ENCODE peak calls at places on chromosomes 12 and 14, in seven cellular contexts. P, Y, S, N, K, L and R are unnamed samples.

GRCh38 chr12:89838846-89839245 is 130.2 kb upstream of the ATP2B1 start:
- DNase-seq in L (no peak), S (no peak), P (no peak), N (peak), Y (no peak), K (no peak), R (no peak)

GRCh38 chr12:10771132-10771733 is 31.2 kb downstream of the TAS2R7 start:
- DNase-seq in S (peak), N (peak), K (peak), P (peak), Y (peak), L (no peak), R (peak)

GRCh38 chr14:100532154-100532915 is 54.9 kb downstream of the BEGAIN start:
- DNase-seq in N (no peak), Y (no peak), K (no peak), L (no peak), P (peak), S (peak), R (no peak)

GRCh38 chr14:88352299-88353097 is 29.4 kb upstream of the KCNK10 start:
- DNase-seq in L (no peak), K (no peak), P (peak), Y (no peak), N (no peak), S (no peak), R (peak)

GRCh38 chr12:107843351-107844311 is 69.1 kb downstream of the ASCL4 start:
- DNase-seq in N (no peak), Y (no peak), L (no peak), P (no peak), S (peak), K (no peak), R (peak)

GRCh38 chr12:103877934-103878510 is 37.0 kb upstream of the NT5DC3 start:
- DNase-seq in P (peak), N (peak), S (peak), L (peak), Y (peak), K (peak), R (peak)

GRCh38 chr14:80519002-80519401 is 307.7 kb upstream of the DIO2 start:
- DNase-seq in N (no peak), K (no peak), L (no peak), Y (no peak), P (no peak), S (no peak), R (no peak)

GRCh38 chr12:32025906-32026305 is 66.7 kb downstream of the RESF1 start:
- DNase-seq in N (peak), Y (no peak), L (no peak), P (no peak), K (no peak), S (peak), R (no peak)

GRCh38 chr14:58287607-58288042 is 10.7 kb upstream of the ARID4A start:
- DNase-seq in N (no peak), S (no peak), Y (no peak), P (no peak), L (no peak), K (no peak), R (no peak)

GRCh38 chr14:93548102-93548843 is 117.5 kb downstream of the UNC79 start:
- DNase-seq in L (peak), S (peak), Y (no peak), N (no peak), P (peak), K (no peak), R (no peak)

GRCh38 chr12:100295764-100296555 is 29.0 kb downstream of the SCYL2 start:
- DNase-seq in Y (no peak), L (no peak), K (peak), N (no peak), P (peak), S (no peak), R (no peak)

GRCh38 chr12:71170456-71170855 is 12.7 kb upstream of the TSPAN8 start:
- DNase-seq in K (no peak), N (no peak), S (no peak), L (no peak), Y (no peak), P (no peak), R (no peak)

GRCh38 chr12:85509857-85510256 is 229.8 kb downstream of the ALX1 start:
- DNase-seq in K (no peak), P (no peak), S (no peak), N (no peak), Y (no peak), L (peak), R (peak)

GRCh38 chr14:91372680-91373495 is 44.7 kb downstream of the CCDC88C start:
- DNase-seq in P (no peak), L (no peak), S (no peak), K (no peak), N (peak), Y (no peak), R (no peak)

GRCh38 chr14:68408680-68409079 is 384.2 kb downstream of the ZFP36L1 start:
- DNase-seq in L (no peak), K (peak), N (peak), S (no peak), Y (no peak), P (no peak), R (no peak)

GRCh38 chr12:93322784-93323183 is 54.9 kb upstream of the NUDT4 start:
- DNase-seq in N (no peak), S (no peak), Y (no peak), P (peak), K (no peak), L (no peak), R (peak)

GRCh38 chr12:41018010-41018409 is 170.1 kb upstream of the PDZRN4 start:
- DNase-seq in Y (no peak), N (no peak), S (no peak), L (no peak), K (no peak), P (no peak), R (no peak)

GRCh38 chr14:106556665-106557289 is 1030.4 kb downstream of the TMEM121 start:
- DNase-seq in K (no peak), Y (no peak), S (peak), L (peak), N (peak), P (no peak), R (no peak)

GRCh38 chr12:90152897-90153624 is 444.4 kb upstream of the ATP2B1 start:
- DNase-seq in K (peak), L (no peak), N (no peak), S (no peak), P (no peak), Y (no peak), R (no peak)

GRCh38 chr12:83473408-83474095 is 786.8 kb downstream of the TMTC2 start:
- DNase-seq in Y (no peak), L (peak), P (no peak), N (no peak), S (no peak), K (peak), R (no peak)

GRCh38 chr14:52695481-52696091 is at the start of gene ERO1A:
- DNase-seq in P (peak), Y (peak), L (peak), N (peak), S (peak), K (peak), R (peak)

GRCh38 chr12:57240069-57240921 is 10.7 kb downstream of the STAC3 start:
- DNase-seq in Y (no peak), P (peak), S (peak), L (peak), N (peak), K (peak), R (peak)

GRCh38 chr14:95786566-95786965 is 72.6 kb upstream of the TCL1A start:
- DNase-seq in K (no peak), N (no peak), L (no peak), Y (no peak), S (no peak), P (no peak), R (no peak)

GRCh38 chr14:50001146-50001998 is 108.5 kb downstream of the ARF6 start:
- DNase-seq in L (peak), N (peak), S (peak), P (peak), Y (no peak), K (no peak), R (peak)

GRCh38 chr12:127726928-127727327 is 540.0 kb upstream of the TMEM132C start:
- DNase-seq in N (no peak), L (no peak), P (no peak), Y (no peak), K (no peak), S (no peak), R (no peak)

GRCh38 chr14:89543420-89543790 is 126.4 kb upstream of the FOXN3 start:
- DNase-seq in S (no peak), N (no peak), K (peak), Y (no peak), L (no peak), P (no peak), R (peak)

GRCh38 chr12:131365821-131366260 is 345.0 kb upstream of the SFSWAP start:
- DNase-seq in N (no peak), S (no peak), P (no peak), K (no peak), Y (no peak), L (no peak), R (no peak)

GRCh38 chr14:61663312-61663974 is 31.9 kb upstream of the HIF1A start:
- DNase-seq in S (peak), N (peak), P (no peak), K (no peak), L (peak), Y (no peak), R (no peak)

GRCh38 chr12:84435682-84436081 is 476.9 kb downstream of the SLC6A15 start:
- DNase-seq in N (no peak), Y (no peak), K (no peak), L (no peak), S (no peak), P (no peak), R (no peak)

GRCh38 chr14:105204206-105204930 is 23.3 kb upstream of the NUDT14 start:
- DNase-seq in Y (no peak), S (no peak), K (peak), L (no peak), P (peak), N (no peak), R (no peak)

GRCh38 chr14:92729632-92730358 is 18.6 kb downstream of the LGMN start:
- DNase-seq in S (peak), L (peak), Y (peak), P (peak), K (peak), N (no peak), R (peak)

GRCh38 chr14:23930742-23931141 is 22.8 kb upstream of the DHRS4 start:
- DNase-seq in K (no peak), N (no peak), Y (no peak), P (no peak), L (no peak), S (no peak), R (no peak)

GRCh38 chr12:6494351-6494743 is 445 bp downstream of the NCAPD2 start:
- DNase-seq in S (no peak), K (no peak), P (no peak), L (no peak), N (no peak), Y (no peak), R (no peak)
- TF ChIP-seq CTCF in S (no peak), K (no peak), P (no peak), L (no peak), N (peak), Y (no peak), R (peak)

GRCh38 chr12:13170892-13171490 is 25.5 kb upstream of the EMP1 start:
- DNase-seq in K (no peak), N (no peak), S (no peak), Y (no peak), P (no peak), L (no peak), R (no peak)
- TF ChIP-seq CTCF in K (no peak), N (no peak), S (no peak), Y (no peak), P (no peak), L (no peak), R (no peak)

GRCh38 chr14:67133595-67134441 is 55.4 kb upstream of the GARIN2 start:
- DNase-seq in Y (no peak), P (no peak), L (no peak), K (no peak), S (no peak), N (no peak), R (peak)

GRCh38 chr14:67137744-67138371 is 51.4 kb upstream of the GARIN2 start:
- DNase-seq in K (peak), S (peak), P (peak), L (peak), Y (no peak), N (peak), R (peak)
- TF ChIP-seq CTCF in K (no peak), S (no peak), P (no peak), L (peak), Y (peak), N (peak), R (peak)

DNA sequence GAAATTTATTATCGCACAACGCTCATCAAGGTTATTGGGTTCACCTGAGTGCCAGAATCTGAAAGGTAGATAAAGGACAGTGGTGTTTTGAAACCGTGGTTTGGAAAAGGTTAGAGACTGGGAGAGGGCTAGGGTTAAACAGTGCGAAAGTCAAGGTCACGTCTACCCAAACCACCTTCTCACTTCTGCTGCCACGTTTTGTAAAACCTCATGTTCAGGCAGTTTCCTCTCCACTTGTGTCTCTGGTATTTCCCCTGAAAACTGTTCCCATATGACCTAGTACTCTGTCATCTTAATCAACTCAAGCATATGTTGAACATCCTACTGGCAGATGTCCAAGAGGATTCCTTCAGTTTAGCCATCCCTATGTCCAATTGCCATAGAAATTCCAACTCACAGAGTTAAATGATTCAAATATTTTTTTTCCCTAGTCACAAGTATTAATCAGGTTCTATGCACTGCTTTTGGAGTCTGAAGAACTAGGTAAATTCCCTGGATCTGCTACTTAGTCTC is 17.4 kb downstream of the CLEC4C start:
- DNase-seq in S (no peak), Y (no peak), P (no peak), K (no peak), L (no peak), N (no peak), R (no peak)
- TF ChIP-seq CTCF in S (no peak), Y (no peak), P (no peak), K (no peak), L (no peak), N (no peak), R (no peak)

DNA sequence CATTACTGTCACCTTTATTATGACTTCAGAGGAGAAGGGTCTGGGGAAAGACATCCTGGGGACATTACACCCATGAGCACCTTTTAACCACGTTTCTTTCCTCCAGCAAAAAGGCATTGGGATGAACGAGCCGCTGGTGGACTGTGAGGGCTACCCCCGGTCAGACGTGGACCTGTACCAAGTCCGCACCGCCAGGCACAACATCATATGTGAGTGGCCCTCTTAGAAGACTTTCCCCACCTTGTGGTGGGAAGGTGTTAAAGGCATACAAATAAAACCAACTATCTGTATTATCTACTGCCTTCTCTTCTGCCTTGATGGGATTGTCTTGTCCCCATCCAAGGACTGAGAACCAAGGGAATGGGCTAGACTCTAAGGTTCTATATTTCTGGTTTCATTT is 6.0 kb downstream of the PSMD9 start:
- DNase-seq in P (no peak), N (peak), Y (no peak), K (peak), S (no peak), L (no peak), R (peak)
- TF ChIP-seq CTCF in P (peak), N (peak), Y (peak), K (peak), S (peak), L (peak), R (peak)

GRCh38 chr12:9635014-9635413 is 27.3 kb upstream of the KLRB1 start:
- DNase-seq in Y (no peak), P (no peak), N (no peak), S (no peak), L (no peak), K (no peak), R (no peak)

GRCh38 chr12:9636150-9636549 is 28.4 kb upstream of the KLRB1 start:
- DNase-seq in K (no peak), Y (no peak), N (no peak), S (no peak), L (no peak), P (no peak), R (no peak)

GRCh38 chr12:9634177-9634803 is 26.6 kb upstream of the KLRB1 start:
- DNase-seq in P (peak), S (peak), Y (no peak), N (peak), L (peak), K (peak), R (peak)

GRCh38 chr12:9640024-9640423 is 29.5 kb upstream of the CLEC2D start:
- DNase-seq in K (no peak), S (no peak), P (no peak), L (no peak), Y (no peak), N (no peak), R (no peak)

DNA sequence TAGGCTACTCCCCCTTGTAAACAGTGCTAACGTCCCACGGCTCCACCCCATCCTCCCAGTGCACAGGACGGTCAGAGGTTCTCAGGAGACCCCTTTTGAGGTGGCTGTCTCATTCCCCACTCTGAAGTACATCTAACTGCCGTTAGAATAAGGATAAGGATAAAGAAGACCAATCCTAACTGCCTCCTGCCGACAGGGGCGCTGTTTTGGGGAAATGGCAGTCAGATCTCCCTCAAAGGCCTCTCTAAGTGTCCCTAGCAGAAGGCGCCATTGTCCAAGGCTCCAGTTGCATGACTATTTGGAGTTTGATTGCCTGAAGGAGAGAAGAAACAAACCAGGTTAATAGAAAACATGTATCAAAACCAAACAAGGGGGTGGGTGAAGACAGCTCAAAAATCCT is 29.1 kb upstream of the KLRB1 start:
- DNase-seq in Y (no peak), P (no peak), N (no peak), L (no peak), K (no peak), S (no peak), R (no peak)
- TF ChIP-seq CTCF in Y (no peak), P (no peak), N (no peak), L (no peak), K (no peak), S (no peak), R (no peak)

GRCh38 chr14:36863271-36863670 is 201.6 kb downstream of the PAX9 start:
- DNase-seq in N (no peak), Y (no peak), L (no peak), P (no peak), S (no peak), K (no peak), R (no peak)
- TF ChIP-seq CTCF in N (peak), Y (peak), L (no peak), P (no peak), S (no peak), K (no peak), R (no peak)

GRCh38 chr12:52305921-52306705 is 14.8 kb upstream of the KRT81 start:
- DNase-seq in L (no peak), K (no peak), P (no peak), N (no peak), S (no peak), Y (no peak), R (no peak)

GRCh38 chr12:52311282-52311643 is 9.9 kb downstream of the KRT83 start:
- DNase-seq in L (no peak), Y (no peak), K (no peak), P (no peak), S (no peak), N (no peak), R (no peak)

GRCh38 chr12:52310622-52311281 is 10.4 kb downstream of the KRT83 start:
- DNase-seq in L (no peak), Y (no peak), N (no peak), S (no peak), P (peak), K (no peak), R (no peak)

GRCh38 chr12:52308807-52309425 is 12.3 kb downstream of the KRT83 start:
- DNase-seq in L (no peak), K (no peak), Y (no peak), N (no peak), P (no peak), S (no peak), R (no peak)

DNA sequence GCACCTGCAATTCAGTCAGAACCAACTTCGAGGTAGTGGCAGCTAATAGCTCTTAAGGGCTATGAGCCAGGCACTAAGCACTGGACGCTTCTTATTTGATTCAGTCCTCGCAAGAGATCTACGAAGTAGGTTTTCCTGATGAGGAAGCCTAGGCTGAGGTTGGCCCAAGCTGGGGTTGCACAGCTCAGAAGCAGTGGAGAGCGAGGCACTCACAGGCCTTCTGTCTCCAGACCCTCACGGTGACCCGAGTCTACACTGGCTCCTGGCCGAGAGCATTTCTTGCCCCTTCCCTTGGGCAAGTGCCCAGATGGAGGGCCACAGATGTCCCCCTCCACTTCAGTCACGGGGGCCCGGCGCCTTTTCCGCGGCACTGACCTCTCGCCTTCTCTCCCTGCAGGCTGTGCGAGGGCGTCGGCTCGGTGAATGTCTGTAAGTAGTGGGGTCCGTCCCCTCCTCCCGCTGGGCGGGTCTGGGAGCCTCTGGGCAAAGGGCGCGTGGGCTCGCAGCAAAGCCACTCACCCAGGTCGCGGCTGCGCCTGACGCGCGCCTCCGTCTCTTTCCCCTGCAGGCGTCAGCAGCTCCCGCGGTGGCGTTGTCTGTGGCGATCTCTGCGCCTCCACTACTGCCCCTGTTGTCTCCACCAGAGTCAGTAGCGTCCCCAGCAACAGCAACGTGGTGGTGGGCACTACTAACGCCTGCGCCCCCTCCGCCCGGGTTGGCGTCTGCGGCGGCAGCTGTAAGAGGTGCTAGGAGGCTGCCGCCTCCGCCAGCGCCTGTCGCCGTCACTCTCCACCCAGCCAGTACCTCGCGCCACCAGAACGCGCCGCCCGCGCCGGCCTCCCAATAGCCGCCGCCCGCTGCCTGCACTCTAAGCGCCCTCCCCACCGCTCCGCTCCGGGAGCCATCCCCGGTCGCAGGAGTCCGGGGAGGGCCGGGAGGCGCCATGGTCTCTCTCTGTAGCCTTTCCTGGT is 13.1 kb downstream of the KRT83 start:
- DNase-seq in P (peak), K (peak), S (no peak), Y (no peak), L (no peak), N (no peak), R (peak)
- TF ChIP-seq CTCF in P (peak), K (no peak), S (no peak), Y (no peak), L (no peak), N (no peak), R (no peak)

GRCh38 chr12:47303207-47303606 is 223.4 kb upstream of the AMIGO2 start:
- DNase-seq in K (peak), L (no peak), N (no peak), P (no peak), Y (peak), S (no peak), R (peak)

GRCh38 chr12:47302111-47302597 is 222.4 kb upstream of the AMIGO2 start:
- DNase-seq in P (no peak), N (peak), K (no peak), S (peak), Y (no peak), L (peak), R (no peak)

GRCh38 chr12:47296828-47297227 is 217.1 kb upstream of the AMIGO2 start:
- DNase-seq in L (no peak), S (no peak), Y (no peak), N (no peak), K (no peak), P (no peak), R (no peak)

GRCh38 chr12:47297993-47298392 is 218.2 kb upstream of the AMIGO2 start:
- DNase-seq in S (no peak), L (no peak), Y (no peak), K (no peak), N (no peak), P (no peak), R (no peak)

GRCh38 chr12:47299586-47299985 is 219.8 kb upstream of the AMIGO2 start:
- DNase-seq in L (no peak), Y (no peak), K (no peak), P (no peak), N (no peak), S (no peak), R (no peak)
- TF ChIP-seq CTCF in L (no peak), Y (no peak), K (no peak), P (no peak), N (no peak), S (no peak), R (no peak)